ENCODE peak calls at places on chromosome 1, in four cellular contexts. One of them, this sample, is unnamed.

GRCh38 chr1:224851850-224852261 is 77.6 kb upstream of the DNAH14 start:
- DNase-seq in HFF-Myc: no peak
- DNase-seq in NB4: no peak
- DNase-seq in GM06990: no peak
- DNase-seq in this sample: no peak

GRCh38 chr1:70142120-70142519 is 63.3 kb downstream of the LRRC40 start:
- DNase-seq in HFF-Myc: no peak
- DNase-seq in NB4: no peak
- DNase-seq in GM06990: no peak
- DNase-seq in this sample: no peak

GRCh38 chr1:235078927-235079381 is 49.7 kb downstream of the TOMM20 start:
- DNase-seq in HFF-Myc: no peak
- DNase-seq in NB4: no peak
- DNase-seq in GM06990: peak
- DNase-seq in this sample: no peak

GRCh38 chr1:63877816-63878215 is 104.0 kb downstream of the ROR1 start:
- DNase-seq in HFF-Myc: peak
- DNase-seq in NB4: no peak
- DNase-seq in GM06990: no peak
- DNase-seq in this sample: peak

GRCh38 chr1:61914823-61915482 is 172.7 kb downstream of the PATJ start:
- DNase-seq in HFF-Myc: no peak
- DNase-seq in NB4: no peak
- DNase-seq in GM06990: no peak
- DNase-seq in this sample: no peak

GRCh38 chr1:26110731-26111529 is 694 bp upstream of the PDIK1L start:
- DNase-seq in HFF-Myc: no peak
- DNase-seq in NB4: peak
- DNase-seq in GM06990: peak
- DNase-seq in this sample: no peak

GRCh38 chr1:154837679-154838171 is 32.4 kb downstream of the KCNN3 start:
- DNase-seq in HFF-Myc: no peak
- DNase-seq in NB4: no peak
- DNase-seq in GM06990: peak
- DNase-seq in this sample: no peak

GRCh38 chr1:242147096-242147976 is 148.4 kb upstream of the MAP1LC3C start:
- DNase-seq in HFF-Myc: no peak
- DNase-seq in NB4: peak
- DNase-seq in GM06990: no peak
- DNase-seq in this sample: peak

GRCh38 chr1:187928288-187928687 is 1099.5 kb downstream of the PLA2G4A start:
- DNase-seq in HFF-Myc: no peak
- DNase-seq in NB4: no peak
- DNase-seq in GM06990: no peak
- DNase-seq in this sample: no peak

GRCh38 chr1:1540015-1540816 is at the start of gene TMEM240:
- DNase-seq in HFF-Myc: no peak
- DNase-seq in NB4: no peak
- DNase-seq in GM06990: no peak
- DNase-seq in this sample: no peak

GRCh38 chr1:161747789-161748188 is 1.8 kb upstream of the DUSP12 start:
- DNase-seq in HFF-Myc: no peak
- DNase-seq in NB4: no peak
- DNase-seq in GM06990: no peak
- DNase-seq in this sample: no peak

GRCh38 chr1:245871881-245872280 is 635.2 kb downstream of the SMYD3 start:
- DNase-seq in HFF-Myc: peak
- DNase-seq in NB4: no peak
- DNase-seq in GM06990: no peak
- DNase-seq in this sample: no peak

GRCh38 chr1:193486671-193487229 is 300.3 kb upstream of the B3GALT2 start:
- DNase-seq in HFF-Myc: no peak
- DNase-seq in NB4: no peak
- DNase-seq in GM06990: no peak
- DNase-seq in this sample: no peak

GRCh38 chr1:51322417-51323101 is 7.8 kb downstream of the TTC39A start:
- DNase-seq in HFF-Myc: no peak
- DNase-seq in NB4: no peak
- DNase-seq in GM06990: no peak
- DNase-seq in this sample: no peak

GRCh38 chr1:90838720-90839119 is 121.6 kb upstream of the BARHL2 start:
- DNase-seq in HFF-Myc: no peak
- DNase-seq in NB4: no peak
- DNase-seq in GM06990: no peak
- DNase-seq in this sample: no peak

GRCh38 chr1:32215629-32216505 is 6.3 kb downstream of the TMEM234 start:
- DNase-seq in HFF-Myc: no peak
- DNase-seq in NB4: peak
- DNase-seq in GM06990: no peak
- DNase-seq in this sample: no peak
- TF ChIP-seq CTCF in HFF-Myc: peak
- TF ChIP-seq CTCF in NB4: peak
- TF ChIP-seq CTCF in GM06990: peak
- TF ChIP-seq CTCF in this sample: peak

DNA sequence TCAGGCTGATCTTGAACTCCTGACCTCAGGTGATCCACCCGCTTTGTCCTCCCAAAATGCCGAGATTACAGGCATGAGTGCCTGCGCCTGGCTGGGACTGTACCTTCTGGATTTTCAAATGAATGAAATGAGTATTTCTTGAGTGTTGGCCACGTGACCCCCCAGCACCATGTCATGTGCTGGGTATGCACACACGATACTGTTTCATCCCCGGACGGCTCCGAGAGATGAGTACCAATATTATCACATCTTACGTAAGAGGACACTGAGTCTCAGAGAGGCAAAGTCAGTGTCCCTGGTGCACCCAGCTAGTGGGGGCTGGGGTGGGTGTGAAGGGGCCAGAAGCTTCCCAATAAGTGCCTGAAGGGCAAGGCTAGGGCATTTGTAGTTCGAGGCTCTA is 780 bp upstream of the CROCC start:
- DNase-seq in HFF-Myc: no peak
- DNase-seq in NB4: no peak
- DNase-seq in GM06990: no peak
- DNase-seq in this sample: no peak
- H3K4me3 ChIP-seq in HFF-Myc: no peak
- H3K4me3 ChIP-seq in NB4: no peak
- H3K4me3 ChIP-seq in GM06990: no peak
- H3K4me3 ChIP-seq in this sample: no peak

GRCh38 chr1:229432905-229433304 is 989 bp downstream of the ACTA1 start:
- DNase-seq in HFF-Myc: no peak
- DNase-seq in NB4: no peak
- DNase-seq in GM06990: no peak
- DNase-seq in this sample: no peak

GRCh38 chr1:229433364-229434004 is 410 bp downstream of the ACTA1 start:
- DNase-seq in HFF-Myc: no peak
- DNase-seq in NB4: no peak
- DNase-seq in GM06990: no peak
- DNase-seq in this sample: no peak

GRCh38 chr1:229434641-229435051 is 752 bp upstream of the ACTA1 start:
- DNase-seq in HFF-Myc: no peak
- DNase-seq in NB4: no peak
- DNase-seq in GM06990: no peak
- DNase-seq in this sample: no peak

GRCh38 chr1:229432116-229432461 is 1.8 kb downstream of the ACTA1 start:
- DNase-seq in HFF-Myc: no peak
- DNase-seq in NB4: no peak
- DNase-seq in GM06990: no peak
- DNase-seq in this sample: no peak

DNA sequence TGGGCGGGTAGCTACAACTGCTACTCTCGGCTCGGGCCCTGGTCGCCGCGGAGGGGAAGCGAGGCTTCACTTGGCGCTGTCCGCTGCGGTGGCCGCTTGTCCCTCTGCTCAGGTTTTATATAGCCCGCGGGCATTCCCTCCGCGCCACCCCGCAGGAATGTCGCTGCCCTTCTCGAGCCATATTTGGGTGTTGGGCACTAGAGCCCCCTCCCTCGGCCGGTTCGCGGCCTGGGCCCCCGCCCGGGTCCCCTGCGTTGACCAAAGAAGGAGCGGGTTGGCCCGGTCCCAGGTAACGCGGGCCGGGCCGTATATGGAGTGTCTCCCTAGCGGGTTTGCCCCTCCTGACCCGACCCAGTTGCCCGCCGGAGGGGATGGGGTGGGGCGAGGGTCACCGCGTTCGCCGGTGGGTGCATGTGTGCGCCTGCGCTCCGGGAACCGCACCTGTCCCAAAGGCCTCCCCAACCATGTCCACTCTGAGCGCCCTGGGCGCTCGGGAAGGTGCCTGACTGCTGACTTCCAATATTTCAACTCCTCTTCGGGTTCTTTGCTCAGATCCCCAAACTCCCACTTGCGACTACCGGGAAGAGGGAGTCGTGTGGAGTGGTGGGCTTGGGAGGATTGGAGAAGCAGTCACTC is at the start of gene ACTA1:
- DNase-seq in HFF-Myc: no peak
- DNase-seq in NB4: no peak
- DNase-seq in GM06990: no peak
- DNase-seq in this sample: no peak
- TF ChIP-seq CTCF in HFF-Myc: no peak
- TF ChIP-seq CTCF in NB4: no peak
- TF ChIP-seq CTCF in GM06990: no peak
- TF ChIP-seq CTCF in this sample: no peak

GRCh38 chr1:18644013-18644399 is 13.4 kb downstream of the PAX7 start:
- DNase-seq in HFF-Myc: no peak
- DNase-seq in NB4: no peak
- DNase-seq in GM06990: no peak
- DNase-seq in this sample: no peak

GRCh38 chr1:18646091-18646775 is 15.6 kb downstream of the PAX7 start:
- DNase-seq in HFF-Myc: no peak
- DNase-seq in NB4: no peak
- DNase-seq in GM06990: no peak
- DNase-seq in this sample: no peak

GRCh38 chr1:18644469-18645171 is 14.0 kb downstream of the PAX7 start:
- DNase-seq in HFF-Myc: no peak
- DNase-seq in NB4: no peak
- DNase-seq in GM06990: no peak
- DNase-seq in this sample: no peak

GRCh38 chr1:18646776-18647410 is 16.2 kb downstream of the PAX7 start:
- DNase-seq in HFF-Myc: no peak
- DNase-seq in NB4: no peak
- DNase-seq in GM06990: no peak
- DNase-seq in this sample: no peak

DNA sequence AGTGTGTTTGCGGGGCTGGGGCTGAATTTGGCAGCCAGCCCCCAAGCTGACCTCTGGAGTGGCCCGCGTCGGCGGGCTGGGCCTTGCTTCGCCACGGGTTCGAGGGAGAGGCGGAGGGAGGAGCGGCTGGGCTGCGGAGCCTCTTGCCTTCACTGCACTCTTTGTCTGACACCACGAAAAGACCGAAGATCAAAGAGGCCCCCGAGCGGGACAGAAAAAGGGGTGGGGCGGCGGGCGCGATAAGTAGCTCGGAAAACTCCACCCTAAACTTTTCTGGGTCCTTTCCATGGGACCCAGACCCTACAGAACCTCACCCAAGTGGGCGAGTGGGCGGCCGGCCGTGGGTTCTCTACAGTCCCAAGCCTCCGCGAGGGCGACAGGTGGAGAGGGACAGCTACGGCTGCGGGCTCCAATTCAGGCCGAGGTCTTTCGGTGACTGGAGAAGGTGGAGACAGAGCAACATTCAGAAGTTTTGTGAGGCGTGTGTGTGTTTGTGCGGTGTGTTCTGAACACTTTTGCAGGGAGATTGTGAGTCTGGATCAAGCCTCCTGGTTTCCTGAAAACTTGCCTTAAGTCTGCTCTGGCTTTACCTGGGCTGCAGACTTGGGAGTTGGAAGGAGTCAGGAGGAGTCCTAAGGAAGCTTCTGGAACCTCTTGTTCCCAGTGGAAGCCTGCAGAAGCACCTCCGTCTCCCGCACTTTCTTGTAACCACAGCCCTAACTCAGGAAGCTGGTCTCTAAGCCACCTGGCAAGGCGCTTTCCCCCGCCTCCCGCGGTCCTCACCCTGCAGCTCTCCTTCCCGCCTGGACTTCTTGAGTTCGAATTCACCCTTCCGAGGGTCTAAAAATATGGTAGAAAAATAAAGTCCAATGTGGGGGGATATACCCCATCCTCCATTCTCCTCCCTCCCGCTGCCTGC is 14.8 kb downstream of the PAX7 start:
- DNase-seq in HFF-Myc: no peak
- DNase-seq in NB4: no peak
- DNase-seq in GM06990: no peak
- DNase-seq in this sample: no peak
- H3K4me3 ChIP-seq in HFF-Myc: no peak
- H3K4me3 ChIP-seq in NB4: no peak
- H3K4me3 ChIP-seq in GM06990: no peak
- H3K4me3 ChIP-seq in this sample: no peak

GRCh38 chr1:176745945-176746344 is 283.0 kb downstream of the PAPPA2 start:
- DNase-seq in HFF-Myc: no peak
- DNase-seq in NB4: peak
- DNase-seq in GM06990: no peak
- DNase-seq in this sample: no peak
- TF ChIP-seq CTCF in HFF-Myc: no peak
- TF ChIP-seq CTCF in NB4: no peak
- TF ChIP-seq CTCF in GM06990: no peak
- TF ChIP-seq CTCF in this sample: peak

GRCh38 chr1:58136502-58136901 is 410.0 kb downstream of the OMA1 start:
- DNase-seq in HFF-Myc: no peak
- DNase-seq in NB4: no peak
- DNase-seq in GM06990: no peak
- DNase-seq in this sample: no peak
- H3K4me3 ChIP-seq in HFF-Myc: no peak
- H3K4me3 ChIP-seq in NB4: no peak
- H3K4me3 ChIP-seq in GM06990: no peak
- H3K4me3 ChIP-seq in this sample: no peak

DNA sequence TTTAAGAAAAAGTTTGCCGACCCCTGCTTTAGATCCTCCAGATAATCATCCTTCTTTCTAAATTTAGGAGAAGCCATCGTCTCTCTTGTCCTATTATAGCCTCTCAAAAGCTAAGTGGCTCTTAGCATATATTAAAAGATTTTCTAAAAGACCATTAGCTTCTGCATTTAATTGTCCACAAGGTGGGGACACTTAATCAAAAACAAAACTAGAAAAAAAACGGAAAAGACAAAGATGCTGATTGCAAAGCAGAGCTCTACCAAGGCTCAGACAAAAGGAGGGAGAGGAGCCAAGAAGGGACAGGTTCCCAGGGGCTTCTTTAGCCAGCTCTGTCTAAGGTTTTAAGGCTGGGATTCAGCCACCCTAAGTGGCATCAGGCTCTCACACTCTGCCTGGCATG is 128.3 kb upstream of the HMGB4 start:
- DNase-seq in HFF-Myc: no peak
- DNase-seq in NB4: no peak
- DNase-seq in GM06990: no peak
- DNase-seq in this sample: no peak
- TF ChIP-seq CTCF in HFF-Myc: no peak
- TF ChIP-seq CTCF in NB4: no peak
- TF ChIP-seq CTCF in GM06990: no peak
- TF ChIP-seq CTCF in this sample: no peak

This sample was measured in kidney epithelial cell.